ENCODE peak calls at places on chromosomes 7 and 10, in nine cellular contexts. U is endothelial cell, G is coronary artery, W is body of pancreas, E is AG09309, J is hepatocyte, X is astrocyte of the spinal cord, R is RWPE1, L is IMR-90. O is an unnamed sample.

GRCh38 chr7:90453259-90453891 is 16.1 kb upstream of the PTTG1IP2 start:
- DNase-seq in X (no peak), J (no peak), G (no peak), U (no peak), E (no peak), W (no peak), L (no peak), R (no peak), O (no peak)

GRCh38 chr10:4527281-4527960 is 298.6 kb upstream of the AKR1E2 start:
- DNase-seq in J (no peak), W (no peak), G (no peak), U (no peak), E (peak; percentile 3), L (peak; percentile 41), X (peak; percentile 58), R (no peak), O (peak; percentile 52)

GRCh38 chr10:124645496-124646095 is 98.6 kb downstream of the FAM53B start:
- DNase-seq in X (no peak), G (no peak), J (no peak), E (no peak), L (no peak), W (no peak), U (no peak), R (no peak), O (no peak)

GRCh38 chr7:31327071-31327470 is 13.5 kb downstream of the NEUROD6 start:
- DNase-seq in U (no peak), J (peak; percentile 74), L (peak; percentile 10), G (no peak), E (no peak), X (peak; percentile 4), R (peak; percentile 60), W (no peak), O (no peak)

GRCh38 chr10:32190890-32191491 is 134.8 kb upstream of the KIF5B start:
- DNase-seq in U (no peak), R (peak; percentile 22), X (peak; percentile 50), G (no peak), E (no peak), L (peak; percentile 36), W (no peak), J (peak; percentile 38), O (no peak)

GRCh38 chr7:28587211-28587610 is 174.9 kb downstream of the CREB5 start:
- DNase-seq in L (peak; percentile 31), E (no peak), J (peak; percentile 19), R (peak; percentile 58), U (no peak), W (no peak), G (no peak), X (peak; percentile 30), O (no peak)

GRCh38 chr10:63083904-63084689 is 49.0 kb upstream of the NRBF2 start:
- DNase-seq in U (peak; percentile 23), G (no peak), J (peak; percentile 76), R (peak; percentile 55), W (peak; percentile 46), X (peak; percentile 80), E (peak; percentile 78), L (peak; percentile 77), O (peak; percentile 34)

GRCh38 chr10:102505462-102506115 is 1.8 kb downstream of the SUFU start:
- DNase-seq in U (no peak), W (no peak), L (no peak), G (peak; percentile 79), J (no peak), E (no peak), X (no peak), R (no peak), O (no peak)

GRCh38 chr7:11706666-11707605 is 125.1 kb downstream of the THSD7A start:
- DNase-seq in E (no peak), R (no peak), G (no peak), J (no peak), U (no peak), W (peak; percentile 14), X (no peak), L (no peak), O (no peak)

GRCh38 chr10:11742009-11742778 is at the start of gene ECHDC3:
- DNase-seq in L (no peak), U (peak; percentile 35), G (no peak), E (no peak), J (peak; percentile 42), R (peak; percentile 63), W (peak; percentile 68), X (peak; percentile 42), O (no peak)

GRCh38 chr7:44383566-44383965 is 58.2 kb upstream of the CAMK2B start:
- DNase-seq in U (no peak), E (peak; percentile 29), J (no peak), X (peak; percentile 82), L (peak; percentile 81), G (peak; percentile 74), W (peak; percentile 5), R (no peak), O (peak; percentile 26)

GRCh38 chr7:19024261-19024660 is 93.2 kb downstream of the TWIST1 start:
- DNase-seq in R (no peak), W (no peak), X (peak; percentile 87), U (no peak), J (peak; percentile 15), E (peak; percentile 80), G (no peak), L (peak; percentile 85), O (peak; percentile 56)

GRCh38 chr10:102432162-102432950 is at the start of gene CUEDC2:
- DNase-seq in U (peak; percentile 95), L (peak; percentile 94), X (peak; percentile 96), E (peak; percentile 79), J (peak; percentile 97), R (peak; percentile 95), G (peak; percentile 97), W (peak; percentile 97), O (peak; percentile 59)

GRCh38 chr10:89242340-89242680 is 9.3 kb downstream of the LIPA start:
- DNase-seq in U (no peak), J (no peak), W (no peak), E (no peak), X (no peak), L (no peak), R (no peak), G (no peak), O (no peak)

GRCh38 chr7:155454183-155455112 is 3.5 kb upstream of the EN2 start:
- DNase-seq in X (no peak), J (no peak), G (no peak), R (no peak), L (no peak), W (no peak), E (no peak), U (no peak), O (no peak)

GRCh38 chr7:88546808-88547207 is 212.7 kb upstream of the ZNF804B start:
- DNase-seq in U (peak; percentile 58), E (no peak), W (peak; percentile 48), X (peak; percentile 9), G (no peak), J (peak; percentile 15), R (no peak), L (no peak), O (no peak)

GRCh38 chr7:22551768-22552513 is 52.0 kb upstream of the STEAP1B start:
- DNase-seq in R (no peak), U (no peak), G (no peak), L (no peak), J (no peak), W (no peak), E (no peak), X (no peak), O (no peak)

GRCh38 chr7:98168181-98168903 is 42.9 kb upstream of the BHLHA15 start:
- DNase-seq in L (peak; percentile 66), E (no peak), U (peak; percentile 41), W (peak; percentile 80), X (peak; percentile 66), R (peak; percentile 91), J (peak; percentile 88), G (no peak), O (no peak)

GRCh38 chr10:102113261-102113955 is 6.8 kb downstream of the LDB1 start:
- DNase-seq in L (no peak), G (no peak), J (no peak), W (no peak), E (no peak), R (peak; percentile 77), X (no peak), U (no peak), O (no peak)

GRCh38 chr7:152959610-152960009 is 200.1 kb downstream of the ACTR3B start:
- DNase-seq in E (no peak), W (no peak), R (no peak), U (peak; percentile 15), L (no peak), J (no peak), G (no peak), X (no peak), O (no peak)
- TF ChIP-seq CTCF in E (no peak), W (no peak), R (no peak), U (no peak), L (no peak), J (no peak), G (no peak), X (no peak), O (no peak)

GRCh38 chr10:48716393-48716792 is 31.7 kb downstream of the WDFY4 start:
- DNase-seq in U (no peak), L (no peak), J (no peak), R (no peak), E (no peak), W (no peak), X (no peak), G (no peak), O (no peak)
- TF ChIP-seq CTCF in U (no peak), L (no peak), J (no peak), R (no peak), E (no peak), W (no peak), X (no peak), G (no peak), O (no peak)

GRCh38 chr7:51000956-51001355 is 218.3 kb upstream of the GRB10 start:
- DNase-seq in U (no peak), L (no peak), J (no peak), W (no peak), R (no peak), X (no peak), E (no peak), G (no peak), O (no peak)
- TF ChIP-seq CTCF in U (no peak), L (no peak), J (peak; percentile 21), W (no peak), R (no peak), X (no peak), E (no peak), G (no peak), O (no peak)

GRCh38 chr7:102413611-102414010 is 17.4 kb downstream of the PRKRIP1 start:
- DNase-seq in W (no peak), E (no peak), L (no peak), J (no peak), R (no peak), X (no peak), G (no peak), U (no peak), O (no peak)

GRCh38 chr7:102410918-102411317 is 14.8 kb downstream of the PRKRIP1 start:
- DNase-seq in U (no peak), J (no peak), L (no peak), G (no peak), X (no peak), R (no peak), W (no peak), E (no peak), O (no peak)

GRCh38 chr7:102413071-102413470 is 16.9 kb downstream of the PRKRIP1 start:
- DNase-seq in X (no peak), U (no peak), G (no peak), L (no peak), E (no peak), J (no peak), W (no peak), R (no peak), O (no peak)

GRCh38 chr7:102410123-102410522 is 14.0 kb downstream of the PRKRIP1 start:
- DNase-seq in J (no peak), X (no peak), W (no peak), G (no peak), E (no peak), L (no peak), R (no peak), U (no peak), O (no peak)

GRCh38 chr7:102412548-102412947 is 16.4 kb downstream of the PRKRIP1 start:
- DNase-seq in X (peak; percentile 38), R (peak; percentile 52), E (no peak), W (no peak), J (no peak), G (no peak), U (no peak), L (peak; percentile 13), O (no peak)
- TF ChIP-seq CTCF in X (peak; percentile 55), R (peak; percentile 55), E (peak; percentile 41), W (peak; percentile 25), J (no peak), G (no peak), U (peak; percentile 68), L (peak; percentile 19), O (peak; percentile 42)